ENCODE peak calls at places on chromosome 19, in four cellular contexts. One of them, this sample, is unnamed.

GRCh38 chr19:56163097-56163496 is 12.7 kb upstream of the GALP start:
- DNase-seq in fibroblast of lung: no peak
- DNase-seq in hepatocyte: no peak
- DNase-seq in HepG2: no peak
- DNase-seq in this sample: no peak

GRCh38 chr19:47435196-47435595 is 15.9 kb upstream of the MEIS3 start:
- DNase-seq in HepG2: no peak
- DNase-seq in fibroblast of lung: no peak
- DNase-seq in hepatocyte: no peak
- DNase-seq in this sample: no peak

GRCh38 chr19:15381429-15381828 is 1.8 kb upstream of the AKAP8 start:
- DNase-seq in hepatocyte: no peak
- DNase-seq in fibroblast of lung: no peak
- DNase-seq in HepG2: no peak
- DNase-seq in this sample: no peak

GRCh38 chr19:51341976-51342580 is at the start of gene VSIG10L:
- DNase-seq in HepG2: no peak
- DNase-seq in hepatocyte: no peak
- DNase-seq in fibroblast of lung: no peak
- DNase-seq in this sample: no peak

GRCh38 chr19:53868892-53869804 is 1.5 kb downstream of the MYADM start:
- DNase-seq in hepatocyte: peak; percentile 95
- DNase-seq in HepG2: peak; percentile 82
- DNase-seq in fibroblast of lung: peak; percentile 88
- DNase-seq in this sample: peak; percentile 81

GRCh38 chr19:14425696-14426138 is 6.6 kb upstream of the DDX39A start:
- DNase-seq in hepatocyte: no peak
- DNase-seq in fibroblast of lung: peak; percentile 59
- DNase-seq in HepG2: no peak
- DNase-seq in this sample: peak; percentile 44

GRCh38 chr19:51448011-51448744 is 10.1 kb downstream of the SIGLEC8 start:
- DNase-seq in hepatocyte: no peak
- DNase-seq in fibroblast of lung: no peak
- DNase-seq in HepG2: no peak
- DNase-seq in this sample: no peak

GRCh38 chr19:50882188-50882587 is 8.9 kb downstream of the KLK2 start:
- DNase-seq in HepG2: no peak
- DNase-seq in hepatocyte: no peak
- DNase-seq in fibroblast of lung: no peak
- DNase-seq in this sample: no peak

GRCh38 chr19:16327501-16327900 is 2.9 kb downstream of the KLF2 start:
- DNase-seq in hepatocyte: no peak
- DNase-seq in HepG2: no peak
- DNase-seq in fibroblast of lung: no peak
- DNase-seq in this sample: no peak

GRCh38 chr19:19096641-19097627 is 33.1 kb downstream of the SLC25A42 start:
- DNase-seq in HepG2: peak; percentile 93
- DNase-seq in hepatocyte: peak; percentile 88
- DNase-seq in fibroblast of lung: no peak
- DNase-seq in this sample: no peak

GRCh38 chr19:8515317-8515716 is 1.4 kb upstream of the ZNF414 start:
- DNase-seq in HepG2: no peak
- DNase-seq in fibroblast of lung: no peak
- DNase-seq in hepatocyte: no peak
- DNase-seq in this sample: no peak

GRCh38 chr19:4764290-4764660 is 27.3 kb upstream of the FEM1A start:
- DNase-seq in HepG2: no peak
- DNase-seq in fibroblast of lung: no peak
- DNase-seq in hepatocyte: no peak
- DNase-seq in this sample: no peak

GRCh38 chr19:14542721-14543328 is 13.4 kb downstream of the TECR start:
- DNase-seq in HepG2: no peak
- DNase-seq in hepatocyte: peak; percentile 51
- DNase-seq in fibroblast of lung: peak; percentile 32
- DNase-seq in this sample: peak; percentile 64

GRCh38 chr19:664913-665443 is 2.0 kb upstream of the RNF126 start:
- DNase-seq in hepatocyte: peak; percentile 93
- DNase-seq in HepG2: peak; percentile 74
- DNase-seq in fibroblast of lung: peak; percentile 67
- DNase-seq in this sample: peak; percentile 48

GRCh38 chr19:15417699-15418098 is 1.1 kb downstream of the AKAP8L start:
- DNase-seq in fibroblast of lung: peak; percentile 56
- DNase-seq in HepG2: no peak
- DNase-seq in hepatocyte: no peak
- DNase-seq in this sample: peak; percentile 9

GRCh38 chr19:17090501-17091074 is 15.0 kb downstream of the MYO9B start:
- DNase-seq in HepG2: no peak
- DNase-seq in hepatocyte: no peak
- DNase-seq in fibroblast of lung: peak; percentile 73
- DNase-seq in this sample: peak; percentile 32

GRCh38 chr19:47436712-47437401 is 17.5 kb upstream of the MEIS3 start:
- DNase-seq in HepG2: peak; percentile 50
- DNase-seq in fibroblast of lung: peak; percentile 30
- DNase-seq in hepatocyte: peak; percentile 88
- DNase-seq in this sample: peak; percentile 55

GRCh38 chr19:42313096-42313839 is at the start of gene TMEM145:
- DNase-seq in fibroblast of lung: peak; percentile 59
- DNase-seq in HepG2: no peak
- DNase-seq in hepatocyte: peak; percentile 80
- DNase-seq in this sample: peak; percentile 24

GRCh38 chr19:57088125-57088524 is 31.7 kb upstream of the USP29 start:
- DNase-seq in hepatocyte: no peak
- DNase-seq in HepG2: no peak
- DNase-seq in fibroblast of lung: no peak
- DNase-seq in this sample: no peak

GRCh38 chr19:54352546-54352945 is 12.2 kb downstream of the LAIR1 start:
- DNase-seq in fibroblast of lung: no peak
- DNase-seq in HepG2: no peak
- DNase-seq in hepatocyte: no peak
- DNase-seq in this sample: no peak

GRCh38 chr19:42301646-42302204 is at the start of gene PRR19:
- DNase-seq in fibroblast of lung: no peak
- DNase-seq in hepatocyte: peak; percentile 57
- DNase-seq in HepG2: no peak
- DNase-seq in this sample: no peak

GRCh38 chr19:56117376-56117884 is 3.7 kb downstream of the ZNF787 start:
- DNase-seq in HepG2: no peak
- DNase-seq in hepatocyte: no peak
- DNase-seq in fibroblast of lung: no peak
- DNase-seq in this sample: no peak

GRCh38 chr19:46704379-46705076 is 12.4 kb downstream of the PRKD2 start:
- DNase-seq in fibroblast of lung: no peak
- DNase-seq in hepatocyte: peak; percentile 61
- DNase-seq in HepG2: peak; percentile 29
- DNase-seq in this sample: peak; percentile 35

GRCh38 chr19:52140077-52140710 is 456 bp upstream of the ZNF616 start:
- DNase-seq in fibroblast of lung: peak; percentile 5
- DNase-seq in hepatocyte: no peak
- DNase-seq in HepG2: peak; percentile 54
- DNase-seq in this sample: no peak

GRCh38 chr19:46845959-46846459 is 4.6 kb downstream of the AP2S1 start:
- DNase-seq in HepG2: no peak
- DNase-seq in fibroblast of lung: no peak
- DNase-seq in hepatocyte: no peak
- DNase-seq in this sample: no peak

GRCh38 chr19:19546751-19547162 is 8.7 kb downstream of the CILP2 start:
- DNase-seq in HepG2: no peak
- DNase-seq in fibroblast of lung: no peak
- DNase-seq in hepatocyte: no peak
- DNase-seq in this sample: no peak

GRCh38 chr19:13356686-13357280 is 149.5 kb downstream of the CACNA1A start:
- DNase-seq in HepG2: no peak
- DNase-seq in hepatocyte: no peak
- DNase-seq in fibroblast of lung: no peak
- DNase-seq in this sample: no peak

GRCh38 chr19:13350761-13351160 is 155.5 kb downstream of the CACNA1A start:
- DNase-seq in fibroblast of lung: no peak
- DNase-seq in hepatocyte: no peak
- DNase-seq in HepG2: no peak
- DNase-seq in this sample: no peak

GRCh38 chr19:13355356-13355755 is 150.9 kb downstream of the CACNA1A start:
- DNase-seq in fibroblast of lung: no peak
- DNase-seq in HepG2: no peak
- DNase-seq in hepatocyte: no peak
- DNase-seq in this sample: no peak

GRCh38 chr19:13353625-13354024 is 152.7 kb downstream of the CACNA1A start:
- DNase-seq in fibroblast of lung: no peak
- DNase-seq in HepG2: no peak
- DNase-seq in hepatocyte: no peak
- DNase-seq in this sample: no peak

GRCh38 chr19:13356185-13356584 is 150.1 kb downstream of the CACNA1A start:
- DNase-seq in fibroblast of lung: no peak
- DNase-seq in hepatocyte: no peak
- DNase-seq in HepG2: no peak
- DNase-seq in this sample: no peak
- H3K36me3 ChIP-seq in fibroblast of lung: no peaks in the 10 kb centered on the region
- H3K36me3 ChIP-seq in hepatocyte: no peaks in the 10 kb centered on the region
- H3K36me3 ChIP-seq in HepG2: no peaks in the 10 kb centered on the region
- H3K36me3 ChIP-seq in this sample: no peaks in the 10 kb centered on the region

DNA sequence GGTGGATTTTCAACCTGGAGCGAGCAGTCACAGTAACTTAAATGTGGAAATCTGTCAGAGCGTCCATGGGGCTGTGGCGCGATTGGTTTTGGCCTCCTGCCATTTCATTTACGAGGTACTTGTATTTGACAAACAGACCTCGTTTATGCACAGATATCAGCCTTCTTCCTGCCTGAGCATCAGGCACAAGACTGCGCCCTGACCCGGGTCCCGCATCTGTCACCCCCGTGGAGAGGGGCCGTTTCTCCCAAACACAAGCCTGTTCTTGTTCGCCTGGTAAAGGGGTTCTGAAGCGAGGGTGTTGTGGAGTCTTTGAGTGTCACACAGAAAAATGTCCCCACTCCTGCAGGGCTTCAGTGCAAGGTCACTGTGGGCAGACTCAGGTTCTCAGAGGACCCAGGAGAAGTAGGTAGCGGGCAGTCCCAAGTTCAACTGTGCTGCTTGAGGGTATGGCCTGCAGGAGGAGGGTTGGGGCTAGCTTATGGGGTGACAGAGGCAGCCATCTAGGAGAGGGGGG is 202.3 kb downstream of the URI1 start:
- DNase-seq in HepG2: no peak
- DNase-seq in fibroblast of lung: no peak
- DNase-seq in hepatocyte: no peak
- DNase-seq in this sample: no peak
- H3K4me2 ChIP-seq in HepG2: no peak overlapping the region
- H3K4me2 ChIP-seq in fibroblast of lung: no peak overlapping the region
- H3K4me2 ChIP-seq in hepatocyte: no peak overlapping the region
- H3K4me2 ChIP-seq in this sample: no peak overlapping the region

GRCh38 chr19:40241125-40241808 is 14.8 kb upstream of the CCNP start:
- DNase-seq in HepG2: no peak
- DNase-seq in hepatocyte: no peak
- DNase-seq in fibroblast of lung: no peak
- DNase-seq in this sample: no peak

GRCh38 chr19:40241809-40242384 is 15.4 kb upstream of the CCNP start:
- DNase-seq in HepG2: no peak
- DNase-seq in hepatocyte: no peak
- DNase-seq in fibroblast of lung: peak; percentile 77
- DNase-seq in this sample: no peak

GRCh38 chr19:40239415-40240226 is 13.1 kb upstream of the CCNP start:
- DNase-seq in HepG2: no peak
- DNase-seq in hepatocyte: no peak
- DNase-seq in fibroblast of lung: no peak
- DNase-seq in this sample: no peak

GRCh38 chr19:40238775-40239174 is 12.3 kb upstream of the CCNP start:
- DNase-seq in hepatocyte: no peak
- DNase-seq in HepG2: no peak
- DNase-seq in fibroblast of lung: no peak
- DNase-seq in this sample: no peak

DNA sequence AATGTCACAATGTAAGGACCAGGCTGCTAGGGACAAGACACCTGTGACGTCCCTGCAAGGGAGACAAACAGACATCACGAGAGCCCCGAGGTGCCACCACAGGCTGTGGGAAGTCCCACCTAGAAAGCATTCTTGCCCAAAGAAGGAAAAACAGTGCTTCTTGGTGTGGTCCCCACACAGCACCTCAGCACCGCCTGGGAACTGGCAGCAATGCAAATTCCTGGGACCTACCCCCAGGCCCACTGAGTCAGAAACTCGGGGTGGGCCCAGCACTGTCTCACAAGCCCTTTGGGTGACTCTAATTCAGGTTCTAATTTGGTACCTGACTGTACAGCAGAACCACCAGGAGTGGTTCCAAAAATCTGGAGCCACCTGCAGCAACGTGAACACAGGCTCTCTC is 13.8 kb upstream of the CCNP start:
- DNase-seq in fibroblast of lung: no peak
- DNase-seq in HepG2: no peak
- DNase-seq in hepatocyte: no peak
- DNase-seq in this sample: no peak
- H3K36me3 ChIP-seq in fibroblast of lung: peaks cover 13% of the 10 kb centered on the region
- H3K36me3 ChIP-seq in HepG2: peaks cover 76% of the 10 kb centered on the region
- H3K36me3 ChIP-seq in hepatocyte: no peaks in the 10 kb centered on the region
- H3K36me3 ChIP-seq in this sample: peaks cover 6% of the 10 kb centered on the region

GRCh38 chr19:45522010-45522941 is 15.0 kb downstream of the VASP start:
- DNase-seq in HepG2: no peak
- DNase-seq in fibroblast of lung: no peak
- DNase-seq in hepatocyte: no peak
- DNase-seq in this sample: no peak
- H3K4me2 ChIP-seq in HepG2: no peak overlapping the region
- H3K4me2 ChIP-seq in fibroblast of lung: no peak overlapping the region
- H3K4me2 ChIP-seq in hepatocyte: no peak overlapping the region
- H3K4me2 ChIP-seq in this sample: no peak overlapping the region

DNA sequence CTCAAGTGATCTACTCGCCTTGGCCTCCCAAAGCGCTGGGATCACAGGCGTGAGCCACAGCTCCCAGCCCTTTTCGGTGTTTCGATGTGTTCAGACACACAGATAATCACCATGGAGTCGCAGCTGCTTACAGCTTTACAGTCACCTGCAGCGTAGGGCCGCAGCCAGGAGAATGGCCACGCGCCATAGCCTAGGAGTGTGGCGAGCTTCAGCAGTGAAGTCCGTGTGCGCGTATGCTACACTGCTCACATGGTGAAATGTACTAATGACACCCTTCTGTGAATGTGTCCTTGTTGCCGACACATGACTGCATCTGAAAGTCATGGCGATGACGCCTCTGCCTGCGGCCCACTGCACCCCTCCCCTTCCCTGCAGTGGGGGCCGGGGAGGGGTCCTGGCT is 23.6 kb downstream of the AP3D1 start:
- DNase-seq in HepG2: no peak
- DNase-seq in hepatocyte: no peak
- DNase-seq in fibroblast of lung: no peak
- DNase-seq in this sample: no peak
- H3K36me3 ChIP-seq in HepG2: peaks cover 61% of the 10 kb centered on the region
- H3K36me3 ChIP-seq in hepatocyte: no peaks in the 10 kb centered on the region
- H3K36me3 ChIP-seq in fibroblast of lung: peaks cover 42% of the 10 kb centered on the region
- H3K36me3 ChIP-seq in this sample: peaks cover 28% of the 10 kb centered on the region

GRCh38 chr19:38385804-38386257 is 2.0 kb downstream of the GGN start:
- DNase-seq in hepatocyte: no peak
- DNase-seq in fibroblast of lung: no peak
- DNase-seq in HepG2: no peak
- DNase-seq in this sample: no peak
- H3K4me2 ChIP-seq in hepatocyte: peak overlapping the region; percentile 94
- H3K4me2 ChIP-seq in fibroblast of lung: no peak overlapping the region
- H3K4me2 ChIP-seq in HepG2: no peak overlapping the region
- H3K4me2 ChIP-seq in this sample: no peak overlapping the region